ENCODE peak calls at places on chromosomes 7 and 10, in ten cellular contexts. N, D, Y, E, C, I, B, G, Q and R are unnamed samples.

GRCh38 chr10:97882142-97883091 is 32.8 kb downstream of the GOLGA7B start:
- DNase-seq in I (no peak), N (peak), C (peak), G (no peak), Q (no peak), B (no peak), E (peak), Y (peak), D (peak), R (no peak)

GRCh38 chr7:155918720-155919399 is 106.6 kb upstream of the SHH start:
- DNase-seq in Q (no peak), Y (peak), I (peak), B (no peak), E (peak), D (peak), C (no peak), N (peak), G (no peak), R (no peak)

GRCh38 chr10:84863675-84864074 is 535.3 kb downstream of the CCSER2 start:
- DNase-seq in G (no peak), I (no peak), E (no peak), D (no peak), C (no peak), Q (no peak), N (no peak), Y (no peak), B (no peak), R (no peak)

GRCh38 chr7:127946081-127946480 is 85.2 kb downstream of the LRRC4 start:
- DNase-seq in C (no peak), D (peak), Y (no peak), Q (no peak), N (no peak), G (no peak), I (no peak), B (peak), E (no peak), R (no peak)

GRCh38 chr10:100339236-100339635 is 7.8 kb upstream of the SCD start:
- DNase-seq in C (no peak), Q (no peak), I (no peak), B (no peak), D (no peak), Y (no peak), N (no peak), G (no peak), E (no peak), R (no peak)

GRCh38 chr7:158555034-158555520 is 32.5 kb downstream of the PTPRN2 start:
- DNase-seq in E (no peak), I (no peak), D (no peak), Q (no peak), Y (no peak), C (no peak), G (no peak), B (no peak), N (no peak), R (no peak)

GRCh38 chr10:133456041-133456951 is 2.6 kb downstream of the SCART1 start:
- DNase-seq in Q (no peak), E (no peak), B (no peak), G (no peak), I (no peak), D (no peak), Y (no peak), C (no peak), N (no peak), R (peak)

GRCh38 chr10:133143200-133143533 is 16.9 kb upstream of the KNDC1 start:
- DNase-seq in C (no peak), I (no peak), G (no peak), Y (no peak), E (no peak), N (no peak), Q (no peak), D (no peak), B (no peak), R (no peak)

GRCh38 chr10:132641966-132642731 is 104.6 kb downstream of the INPP5A start:
- DNase-seq in D (no peak), Q (no peak), N (no peak), I (no peak), E (no peak), C (no peak), B (no peak), G (no peak), Y (no peak), R (peak)

GRCh38 chr7:33669251-33669670 is 236.1 kb upstream of the BMPER start:
- DNase-seq in G (no peak), N (peak), Q (peak), D (peak), B (no peak), Y (peak), I (no peak), E (peak), C (no peak), R (no peak)

GRCh38 chr7:46811529-46811928 is 770.4 kb downstream of the TNS3 start:
- DNase-seq in D (peak), Y (peak), B (no peak), I (peak), Q (peak), G (no peak), E (peak), C (peak), N (peak), R (peak)

GRCh38 chr7:38306136-38306535 is 32.7 kb upstream of the TARP start:
- DNase-seq in N (no peak), Y (peak), I (no peak), E (peak), B (peak), Q (no peak), G (no peak), D (no peak), C (no peak), R (no peak)

GRCh38 chr7:69260023-69260422 is 338.3 kb upstream of the AUTS2 start:
- DNase-seq in Q (no peak), Y (no peak), C (no peak), I (no peak), D (no peak), B (no peak), G (peak), N (no peak), E (no peak), R (no peak)

GRCh38 chr7:122521767-122522166 is 177.2 kb downstream of the RNF133 start:
- DNase-seq in D (no peak), I (no peak), B (no peak), E (no peak), N (no peak), Y (no peak), Q (no peak), G (no peak), C (no peak), R (no peak)

GRCh38 chr7:141844256-141844655 is 3.0 kb upstream of the PRSS37 start:
- DNase-seq in B (no peak), Q (no peak), Y (no peak), E (no peak), N (no peak), C (no peak), I (no peak), G (no peak), D (no peak), R (no peak)

GRCh38 chr7:140533394-140533872 is 54.1 kb upstream of the MKRN1 start:
- DNase-seq in C (no peak), E (no peak), N (peak), D (no peak), Y (no peak), I (peak), Q (no peak), B (no peak), G (no peak), R (no peak)

GRCh38 chr10:28711079-28711478 is 33.8 kb downstream of the BAMBI start:
- DNase-seq in C (no peak), Q (peak), Y (no peak), G (no peak), I (no peak), B (no peak), E (no peak), N (peak), D (peak), R (peak)

GRCh38 chr7:117871401-117871777 is 1.9 kb downstream of the CTTNBP2 start:
- DNase-seq in C (no peak), Q (no peak), I (no peak), Y (no peak), B (no peak), E (no peak), G (no peak), D (no peak), N (no peak), R (no peak)

GRCh38 chr7:92841192-92841591 is 4.8 kb upstream of the CDK6 start:
- DNase-seq in G (no peak), D (no peak), B (no peak), E (peak), C (no peak), Y (no peak), I (no peak), Q (no peak), N (peak), R (no peak)

GRCh38 chr7:92843034-92843760 is 6.8 kb upstream of the CDK6 start:
- DNase-seq in B (no peak), E (peak), G (no peak), N (no peak), C (no peak), Y (peak), D (no peak), I (no peak), Q (no peak), R (no peak)

GRCh38 chr7:92845736-92846135 is 9.4 kb upstream of the CDK6 start:
- DNase-seq in G (no peak), I (no peak), E (no peak), B (no peak), Q (no peak), Y (no peak), D (no peak), C (no peak), N (no peak), R (no peak)

GRCh38 chr7:92840309-92840708 is 3.9 kb upstream of the CDK6 start:
- DNase-seq in N (no peak), D (no peak), G (peak), I (no peak), E (no peak), Y (no peak), C (no peak), Q (no peak), B (no peak), R (no peak)

DNA sequence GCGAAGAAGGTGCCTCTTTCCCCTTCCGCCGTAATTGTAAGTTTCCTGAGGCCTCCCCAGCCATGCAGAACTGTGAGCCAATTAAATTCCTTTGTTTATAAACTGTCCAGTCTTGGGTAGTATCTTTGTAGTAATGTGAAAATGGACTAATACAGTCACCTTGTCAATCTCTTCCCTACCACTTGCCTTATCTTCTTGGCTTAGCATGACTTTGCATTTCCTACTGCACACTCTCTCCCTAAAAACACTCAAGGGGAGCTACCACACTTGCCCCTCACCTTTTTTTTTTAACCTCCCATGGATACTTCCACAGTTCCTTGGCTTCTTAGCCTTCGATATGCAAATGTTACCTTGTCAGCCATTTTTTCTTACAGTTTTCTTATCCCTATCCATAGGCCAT is 7.4 kb upstream of the CDK6 start:
- DNase-seq in Q (no peak), Y (no peak), C (no peak), B (no peak), D (no peak), I (no peak), E (no peak), G (no peak), N (no peak), R (no peak)
- TF ChIP-seq CTCF in Q (no peak), Y (no peak), C (no peak), B (no peak), D (no peak), I (no peak), E (no peak), G (no peak), N (no peak), R (no peak)

GRCh38 chr10:70380350-70381135 is 1.9 kb downstream of the LRRC20 start:
- DNase-seq in Q (no peak), G (no peak), N (no peak), D (no peak), E (no peak), I (no peak), C (peak), B (no peak), Y (no peak), R (no peak)
- H3K4me3 ChIP-seq in Q (peak), G (no peak), N (no peak), D (no peak), E (no peak), I (no peak), C (no peak), B (no peak), Y (no peak), R (no peak)

GRCh38 chr10:88282876-88283275 is 300.2 kb downstream of the RNLS start:
- DNase-seq in B (no peak), G (no peak), Y (no peak), N (no peak), C (no peak), D (no peak), E (no peak), Q (no peak), I (no peak), R (no peak)
- TF ChIP-seq CTCF in B (no peak), G (no peak), Y (no peak), N (no peak), C (no peak), D (no peak), E (no peak), Q (no peak), I (no peak), R (no peak)

GRCh38 chr10:102782698-102783540 is 39.2 kb downstream of the WBP1L start:
- DNase-seq in E (peak), Q (no peak), I (peak), N (peak), G (no peak), B (peak), D (peak), C (peak), Y (peak), R (peak)
- H3K4me3 ChIP-seq in E (no peak), Q (no peak), I (peak), N (peak), G (no peak), B (no peak), D (no peak), C (peak), Y (no peak), R (no peak)

GRCh38 chr7:115561341-115562110 is 469.0 kb downstream of the TFEC start:
- DNase-seq in C (no peak), G (no peak), D (no peak), Y (peak), B (no peak), N (peak), E (peak), Q (no peak), I (no peak), R (no peak)
- TF ChIP-seq CTCF in C (no peak), G (no peak), D (no peak), Y (peak), B (no peak), N (no peak), E (peak), Q (no peak), I (no peak), R (no peak)